ENCODE peak calls at places on chromosome 10, in nine cellular contexts. Z, U, D, C, K, O, L, J and S are unnamed samples.

GRCh38 chr10:103995134-103995533 is 28.2 kb downstream of the SLK start:
- DNase-seq in Z (no peak), U (no peak), D (no peak), C (no peak), K (no peak), O (no peak), L (no peak), J (no peak), S (no peak)

GRCh38 chr10:124469956-124470484 is 8.4 kb downstream of the LHPP start:
- DNase-seq in Z (no peak), U (no peak), D (no peak), C (no peak), K (no peak), O (no peak), L (no peak), J (no peak), S (no peak)

GRCh38 chr10:13331641-13332040 is 16.5 kb downstream of the SEPHS1 start:
- DNase-seq in Z (peak), U (no peak), D (no peak), C (no peak), K (no peak), O (no peak), L (no peak), J (no peak), S (peak)

GRCh38 chr10:28875535-28876208 is 198.4 kb downstream of the BAMBI start:
- DNase-seq in Z (peak), U (no peak), D (no peak), C (no peak), K (no peak), O (no peak), L (no peak), J (no peak), S (peak)

GRCh38 chr10:35780970-35781642 is 139.0 kb upstream of the FZD8 start:
- DNase-seq in Z (no peak), U (no peak), D (no peak), C (no peak), K (no peak), O (no peak), L (no peak), J (no peak), S (no peak)

GRCh38 chr10:125548878-125549277 is 134.1 kb downstream of the TEX36 start:
- DNase-seq in Z (no peak), U (no peak), D (no peak), C (no peak), K (no peak), O (no peak), L (no peak), J (no peak), S (no peak)

GRCh38 chr10:58820386-58820785 is 307.7 kb downstream of the BICC1 start:
- DNase-seq in Z (no peak), U (no peak), D (no peak), C (no peak), K (no peak), O (no peak), L (no peak), J (no peak), S (no peak)

GRCh38 chr10:113547426-113547825 is 5.4 kb upstream of the HABP2 start:
- DNase-seq in Z (no peak), U (no peak), D (no peak), C (no peak), K (no peak), O (no peak), L (no peak), J (no peak), S (no peak)